ENCODE peak calls at places on chromosomes 5 and 9, in seven cellular contexts. W is RWPE1, U is choroid plexus epithelial cell, F is coronary artery, G is midbrain, S is GM20000, Z is ELR. K is an unnamed sample.

GRCh38 chr9:79572891-79573696 is 1.3 kb downstream of the TLE4 start:
- DNase-seq in F (peak; percentile 78), G (peak; percentile 49), W (peak; percentile 52), S (peak; percentile 67), U (no peak), Z (peak; percentile 49), K (peak; percentile 64)

GRCh38 chr5:108727154-108727638 is 20.5 kb upstream of the FER start:
- DNase-seq in Z (peak; percentile 43), U (peak; percentile 26), S (no peak), W (peak; percentile 18), F (no peak), G (no peak), K (no peak)

GRCh38 chr5:75721573-75721972 is 4.3 kb upstream of the POC5 start:
- DNase-seq in F (no peak), Z (no peak), G (no peak), W (no peak), U (no peak), S (no peak), K (no peak)

GRCh38 chr5:143147918-143148317 is 255.6 kb downstream of the NR3C1 start:
- DNase-seq in F (no peak), G (no peak), W (no peak), S (no peak), Z (no peak), U (peak; percentile 64), K (no peak)

GRCh38 chr5:78540335-78541057 is 108.1 kb downstream of the LHFPL2 start:
- DNase-seq in U (no peak), G (peak; percentile 75), S (no peak), W (no peak), F (no peak), Z (no peak), K (no peak)

GRCh38 chr5:167639213-167639612 is 652.2 kb upstream of the WWC1 start:
- DNase-seq in S (no peak), Z (peak; percentile 55), G (no peak), W (no peak), F (no peak), U (peak; percentile 71), K (no peak)

GRCh38 chr9:87996355-87996860 is 22.1 kb upstream of the CDK20 start:
- DNase-seq in W (no peak), Z (no peak), F (no peak), G (no peak), U (no peak), S (no peak), K (no peak)

GRCh38 chr5:61123145-61123544 is 39.1 kb downstream of the SMIM15 start:
- DNase-seq in U (no peak), S (no peak), F (no peak), W (no peak), Z (no peak), G (no peak), K (no peak)

GRCh38 chr5:12662545-12663314 is 758.5 kb upstream of the CTNND2 start:
- DNase-seq in U (no peak), F (no peak), W (no peak), S (no peak), Z (no peak), G (no peak), K (no peak)

GRCh38 chr5:173743641-173744343 is 127.3 kb upstream of the BOD1 start:
- DNase-seq in S (peak; percentile 52), F (no peak), Z (no peak), G (no peak), U (no peak), W (no peak), K (peak; percentile 66)

GRCh38 chr9:1429328-1429727 is 379.2 kb downstream of the DMRT2 start:
- DNase-seq in F (no peak), Z (peak; percentile 0), W (no peak), U (peak; percentile 4), S (no peak), G (no peak), K (no peak)

GRCh38 chr5:97127727-97128126 is 14.7 kb downstream of the LIX1 start:
- DNase-seq in W (no peak), G (no peak), Z (no peak), S (no peak), U (no peak), F (no peak), K (no peak)

GRCh38 chr5:14305045-14305444 is 161.9 kb downstream of the TRIO start:
- DNase-seq in S (no peak), Z (peak; percentile 89), G (no peak), U (peak; percentile 87), F (no peak), W (peak; percentile 70), K (no peak)

GRCh38 chr9:98523231-98523901 is 185.4 kb downstream of the GABBR2 start:
- DNase-seq in U (peak; percentile 58), F (no peak), G (no peak), S (no peak), Z (peak; percentile 69), W (peak; percentile 64), K (no peak)

GRCh38 chr5:179914032-179914755 is 6.5 kb upstream of the TBC1D9B start:
- DNase-seq in S (no peak), G (no peak), F (no peak), Z (peak; percentile 52), W (peak; percentile 84), U (peak; percentile 36), K (no peak)

GRCh38 chr5:23027341-23027740 is 174.2 kb upstream of the CDH12 start:
- DNase-seq in S (no peak), Z (no peak), F (no peak), U (no peak), W (no peak), G (no peak), K (no peak)

GRCh38 chr5:174623438-174624019 is 100.9 kb upstream of the MSX2 start:
- DNase-seq in S (no peak), Z (no peak), F (no peak), G (no peak), U (no peak), W (no peak), K (no peak)

GRCh38 chr5:87121315-87122170 is 146.1 kb upstream of the RASA1 start:
- DNase-seq in F (no peak), W (peak; percentile 80), G (peak; percentile 34), U (peak; percentile 92), Z (peak; percentile 96), S (no peak), K (peak; percentile 70)

GRCh38 chr9:68842568-68842967 is 137.5 kb downstream of the PIP5K1B start:
- DNase-seq in Z (no peak), U (no peak), G (no peak), F (no peak), S (no peak), W (no peak), K (no peak)

GRCh38 chr9:99266136-99267023 is 44.3 kb downstream of the SEC61B start:
- DNase-seq in Z (peak; percentile 73), G (peak; percentile 80), U (peak; percentile 92), W (peak; percentile 54), F (no peak), S (peak; percentile 56), K (peak; percentile 75)

GRCh38 chr5:176817864-176818377 is 7.6 kb downstream of the UNC5A start:
- DNase-seq in Z (peak; percentile 28), W (peak; percentile 49), U (peak; percentile 13), S (peak; percentile 68), F (no peak), G (no peak), K (no peak)

GRCh38 chr5:115435776-115436712 is 108.5 kb downstream of the FEM1C start:
- DNase-seq in Z (peak; percentile 66), U (no peak), G (no peak), W (peak; percentile 65), F (no peak), S (no peak), K (no peak)

GRCh38 chr5:139385061-139385889 is 2.2 kb upstream of the SLC23A1 start:
- DNase-seq in F (no peak), S (peak; percentile 57), G (no peak), W (no peak), U (no peak), Z (no peak), K (no peak)

GRCh38 chr9:86667307-86667706 is 280.0 kb downstream of the GAS1 start:
- DNase-seq in U (peak; percentile 64), F (no peak), Z (peak; percentile 66), W (peak; percentile 34), S (no peak), G (no peak), K (no peak)

GRCh38 chr9:77770340-77770739 is 122.2 kb upstream of the GNA14 start:
- DNase-seq in G (peak; percentile 77), Z (no peak), W (no peak), S (no peak), U (peak; percentile 45), F (no peak), K (no peak)

GRCh38 chr5:90528704-90529233 is 615 bp downstream of the LYSMD3 start:
- DNase-seq in G (peak; percentile 36), U (peak; percentile 40), Z (peak; percentile 33), W (no peak), S (peak; percentile 14), F (no peak), K (peak; percentile 16)

GRCh38 chr5:72251386-72251785 is 68.7 kb downstream of the MRPS27 start:
- DNase-seq in S (no peak), Z (no peak), F (no peak), G (no peak), W (no peak), U (no peak), K (no peak)

GRCh38 chr5:82313016-82313415 is 34.9 kb upstream of the RPS23 start:
- DNase-seq in S (no peak), U (peak; percentile 20), Z (no peak), G (no peak), W (no peak), F (no peak), K (no peak)

GRCh38 chr9:16417101-16417500 is 453.4 kb downstream of the BNC2 start:
- DNase-seq in U (peak; percentile 96), S (no peak), Z (peak; percentile 93), G (no peak), W (no peak), F (no peak), K (no peak)

GRCh38 chr9:77789891-77790290 is 141.8 kb upstream of the GNA14 start:
- DNase-seq in U (no peak), F (no peak), G (no peak), Z (no peak), W (no peak), S (no peak), K (no peak)

GRCh38 chr9:129289883-129290282 is 111.8 kb upstream of the IER5L start:
- DNase-seq in G (no peak), S (no peak), Z (no peak), W (no peak), U (no peak), F (peak; percentile 43), K (no peak)

GRCh38 chr5:127101533-127101932 is 28.2 kb upstream of the C5orf63 start:
- DNase-seq in F (no peak), G (no peak), U (no peak), Z (no peak), W (no peak), S (no peak), K (no peak)

GRCh38 chr5:157038568-157039187 is 20.2 kb downstream of the HAVCR1 start:
- DNase-seq in G (no peak), S (no peak), W (no peak), U (no peak), Z (no peak), F (no peak), K (no peak)

GRCh38 chr5:140345919-140346347 is 470 bp downstream of the HBEGF start:
- DNase-seq in W (peak; percentile 62), S (no peak), Z (peak; percentile 79), U (peak; percentile 71), G (peak; percentile 65), F (no peak), K (peak; percentile 61)

GRCh38 chr5:114174131-114174530 is 187.7 kb upstream of the KCNN2 start:
- DNase-seq in S (no peak), Z (peak; percentile 23), F (no peak), U (peak; percentile 31), G (no peak), W (no peak), K (no peak)

GRCh38 chr5:15183520-15183919 is 311.9 kb upstream of the ANKH start:
- DNase-seq in Z (peak; percentile 26), G (no peak), S (no peak), W (no peak), U (peak; percentile 61), F (no peak), K (no peak)

K was measured in GM06990.